ENCODE peak calls at places on chromosomes 12 and 14, in four cellular contexts. One of them, this sample, is unnamed.

GRCh38 chr14:69088523-69089445 is 64.1 kb downstream of the DCAF5 start:
- DNase-seq in HepG2: no peak
- DNase-seq in K562: no peak
- DNase-seq in GM12878: no peak
- DNase-seq in this sample: no peak

GRCh38 chr12:132899033-132899432 is 11.6 kb upstream of the CHFR start:
- DNase-seq in K562: no peak
- DNase-seq in HepG2: no peak
- DNase-seq in GM12878: no peak
- DNase-seq in this sample: no peak

GRCh38 chr12:100672075-100672592 is 98.7 kb downstream of the GAS2L3 start:
- DNase-seq in GM12878: no peak
- DNase-seq in HepG2: peak; percentile 24
- DNase-seq in K562: peak; percentile 55
- DNase-seq in this sample: peak; percentile 56

GRCh38 chr12:2244013-2244861 is 191.4 kb downstream of the CACNA1C start:
- DNase-seq in GM12878: no peak
- DNase-seq in HepG2: peak; percentile 50
- DNase-seq in K562: no peak
- DNase-seq in this sample: peak; percentile 33

GRCh38 chr14:81401420-81402122 is 1.4 kb upstream of the STON2 start:
- DNase-seq in K562: peak; percentile 24
- DNase-seq in GM12878: no peak
- DNase-seq in HepG2: no peak
- DNase-seq in this sample: no peak

GRCh38 chr12:21434704-21435103 is 2.8 kb upstream of the PYROXD1 start:
- DNase-seq in HepG2: no peak
- DNase-seq in GM12878: no peak
- DNase-seq in K562: no peak
- DNase-seq in this sample: no peak

GRCh38 chr12:133010657-133011297 is 24.6 kb downstream of the ZNF26 start:
- DNase-seq in HepG2: no peak
- DNase-seq in K562: no peak
- DNase-seq in GM12878: no peak
- DNase-seq in this sample: no peak

GRCh38 chr12:69879007-69879960 is 54.3 kb downstream of the MYRFL start:
- DNase-seq in K562: peak; percentile 80
- DNase-seq in GM12878: no peak
- DNase-seq in HepG2: peak; percentile 51
- DNase-seq in this sample: peak; percentile 75

GRCh38 chr12:116528498-116528897 is 30.7 kb upstream of the MAP1LC3B2 start:
- DNase-seq in HepG2: no peak
- DNase-seq in GM12878: no peak
- DNase-seq in K562: no peak
- DNase-seq in this sample: no peak

GRCh38 chr12:26125451-26126339 is 858 bp upstream of the BHLHE41 start:
- DNase-seq in K562: no peak
- DNase-seq in GM12878: no peak
- DNase-seq in HepG2: peak; percentile 36
- DNase-seq in this sample: peak; percentile 70

GRCh38 chr14:53519137-53519536 is 366.0 kb upstream of the DDHD1 start:
- DNase-seq in HepG2: no peak
- DNase-seq in K562: no peak
- DNase-seq in GM12878: no peak
- DNase-seq in this sample: no peak

GRCh38 chr12:123767613-123768012 is 5.5 kb downstream of the DNAH10 start:
- DNase-seq in K562: no peak
- DNase-seq in HepG2: no peak
- DNase-seq in GM12878: peak; percentile 78
- DNase-seq in this sample: no peak

GRCh38 chr14:24607081-24607480 is 2.4 kb downstream of the GZMH start:
- DNase-seq in HepG2: no peak
- DNase-seq in K562: no peak
- DNase-seq in GM12878: no peak
- DNase-seq in this sample: no peak

GRCh38 chr12:76945867-76946266 is 67.0 kb upstream of the CSRP2 start:
- DNase-seq in GM12878: no peak
- DNase-seq in K562: no peak
- DNase-seq in HepG2: no peak
- DNase-seq in this sample: no peak

GRCh38 chr12:1878214-1878613 is 40.2 kb downstream of the CACNA2D4 start:
- DNase-seq in HepG2: no peak
- DNase-seq in GM12878: no peak
- DNase-seq in K562: no peak
- DNase-seq in this sample: peak; percentile 3

GRCh38 chr12:109738209-109738608 is 24.6 kb downstream of the FAM222A start:
- DNase-seq in K562: no peak
- DNase-seq in GM12878: no peak
- DNase-seq in HepG2: no peak
- DNase-seq in this sample: no peak

GRCh38 chr14:38212996-38213395 is 5.3 kb downstream of the SSTR1 start:
- DNase-seq in HepG2: no peak
- DNase-seq in K562: no peak
- DNase-seq in GM12878: no peak
- DNase-seq in this sample: no peak

GRCh38 chr14:89755816-89756215 is 198.7 kb downstream of the EFCAB11 start:
- DNase-seq in K562: no peak
- DNase-seq in GM12878: no peak
- DNase-seq in HepG2: no peak
- DNase-seq in this sample: no peak

GRCh38 chr12:93180566-93180965 is 197.2 kb upstream of the NUDT4 start:
- DNase-seq in GM12878: no peak
- DNase-seq in HepG2: no peak
- DNase-seq in K562: no peak
- DNase-seq in this sample: no peak

GRCh38 chr12:119151445-119151844 is 27.3 kb upstream of the HSPB8 start:
- DNase-seq in GM12878: no peak
- DNase-seq in HepG2: no peak
- DNase-seq in K562: no peak
- DNase-seq in this sample: no peak

GRCh38 chr12:52663420-52663819 is 11.4 kb upstream of the KRT2 start:
- DNase-seq in K562: no peak
- DNase-seq in GM12878: no peak
- DNase-seq in HepG2: no peak
- DNase-seq in this sample: no peak

DNA sequence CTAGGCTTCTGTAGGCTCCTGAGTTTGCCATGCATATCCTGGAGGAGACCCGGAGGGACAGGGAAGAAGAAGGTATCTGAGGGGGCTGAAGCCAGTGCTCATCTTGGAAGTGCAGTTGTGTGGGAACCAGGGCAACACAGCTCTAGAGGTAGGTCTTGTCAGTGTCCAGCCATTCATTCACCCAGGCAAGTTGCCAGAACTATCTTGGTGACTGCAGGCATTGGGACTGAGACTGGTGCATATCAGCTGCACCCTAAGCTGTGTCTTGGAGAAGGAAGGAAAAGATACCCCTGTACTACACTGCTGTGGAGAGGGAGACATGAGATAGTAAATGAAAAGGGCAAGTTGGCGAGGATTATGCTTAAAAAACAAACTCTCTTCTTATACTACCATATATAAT is 4.9 kb upstream of the WIF1 start:
- DNase-seq in K562: peak; percentile 70
- DNase-seq in GM12878: no peak
- DNase-seq in HepG2: no peak
- DNase-seq in this sample: no peak
- TF ChIP-seq BHLHE40 in K562: no peak
- TF ChIP-seq BHLHE40 in GM12878: no peak
- TF ChIP-seq BHLHE40 in HepG2: no peak
- TF ChIP-seq BHLHE40 in this sample: no peak

DNA sequence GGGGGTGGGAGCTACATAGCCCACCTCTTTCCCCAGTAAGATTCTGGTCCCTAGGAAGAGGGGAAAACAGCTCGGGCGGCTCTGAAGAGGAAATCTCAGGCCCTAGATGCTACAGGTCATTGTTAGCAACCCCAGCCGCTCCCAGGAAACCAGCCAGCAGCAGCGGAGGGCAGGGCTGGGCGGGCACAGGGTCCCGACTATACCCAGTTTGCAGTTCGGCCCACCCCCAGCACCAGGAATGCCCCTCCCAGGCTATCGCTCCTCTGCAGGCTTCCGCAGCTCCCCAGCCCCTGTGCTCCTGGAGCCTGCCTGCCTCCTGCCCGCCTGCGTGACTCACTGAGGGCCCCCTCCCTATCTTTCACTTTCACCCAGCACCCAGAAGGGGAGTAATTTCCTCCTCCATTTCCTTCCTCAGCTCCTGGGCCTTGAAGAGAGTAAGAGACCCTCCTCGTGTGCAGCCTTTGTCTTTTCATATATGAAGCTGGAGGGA is 27.2 kb upstream of the PNMA1 start:
- DNase-seq in HepG2: peak; percentile 61
- DNase-seq in GM12878: no peak
- DNase-seq in K562: peak; percentile 92
- DNase-seq in this sample: no peak
- TF ChIP-seq SP1 in HepG2: no peak
- TF ChIP-seq SP1 in GM12878: no peak
- TF ChIP-seq SP1 in K562: no peak
- TF ChIP-seq SP1 in this sample: no peak

GRCh38 chr14:100610511-100611217 is 23.4 kb upstream of the BEGAIN start:
- DNase-seq in GM12878: no peak
- DNase-seq in K562: no peak
- DNase-seq in HepG2: no peak
- DNase-seq in this sample: no peak
- TF ChIP-seq BHLHE40 in GM12878: no peak
- TF ChIP-seq BHLHE40 in K562: no peak
- TF ChIP-seq BHLHE40 in HepG2: no peak
- TF ChIP-seq BHLHE40 in this sample: no peak

DNA sequence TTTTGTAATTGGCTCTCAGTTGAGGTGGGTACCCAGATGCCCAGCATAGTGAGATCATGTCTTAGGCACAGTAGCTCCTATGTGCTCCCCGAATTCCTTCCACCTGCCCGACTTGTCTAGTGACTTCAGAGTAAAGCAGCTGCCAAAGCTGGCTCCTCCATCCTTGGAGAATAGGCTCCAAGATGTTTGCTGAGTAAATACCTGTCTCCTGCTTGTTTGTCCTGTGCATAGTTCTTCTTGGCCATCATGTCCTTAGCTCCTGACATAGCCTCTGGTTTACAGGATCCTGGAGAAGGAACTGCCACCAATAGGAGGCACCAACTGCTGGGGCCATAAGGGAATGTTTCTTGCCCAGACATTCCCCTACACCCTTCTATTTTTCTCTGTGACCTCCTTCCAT is 52.6 kb upstream of the CISTR start:
- DNase-seq in HepG2: no peak
- DNase-seq in GM12878: no peak
- DNase-seq in K562: no peak
- DNase-seq in this sample: no peak
- TF ChIP-seq SP1 in HepG2: no peak
- TF ChIP-seq SP1 in GM12878: no peak
- TF ChIP-seq SP1 in K562: no peak
- TF ChIP-seq SP1 in this sample: no peak

GRCh38 chr12:12684375-12685106 is 11.4 kb downstream of the GPR19 start:
- DNase-seq in GM12878: no peak
- DNase-seq in K562: peak; percentile 31
- DNase-seq in HepG2: peak; percentile 13
- DNase-seq in this sample: no peak
- TF ChIP-seq BHLHE40 in GM12878: no peak
- TF ChIP-seq BHLHE40 in K562: no peak
- TF ChIP-seq BHLHE40 in HepG2: no peak
- TF ChIP-seq BHLHE40 in this sample: no peak

DNA sequence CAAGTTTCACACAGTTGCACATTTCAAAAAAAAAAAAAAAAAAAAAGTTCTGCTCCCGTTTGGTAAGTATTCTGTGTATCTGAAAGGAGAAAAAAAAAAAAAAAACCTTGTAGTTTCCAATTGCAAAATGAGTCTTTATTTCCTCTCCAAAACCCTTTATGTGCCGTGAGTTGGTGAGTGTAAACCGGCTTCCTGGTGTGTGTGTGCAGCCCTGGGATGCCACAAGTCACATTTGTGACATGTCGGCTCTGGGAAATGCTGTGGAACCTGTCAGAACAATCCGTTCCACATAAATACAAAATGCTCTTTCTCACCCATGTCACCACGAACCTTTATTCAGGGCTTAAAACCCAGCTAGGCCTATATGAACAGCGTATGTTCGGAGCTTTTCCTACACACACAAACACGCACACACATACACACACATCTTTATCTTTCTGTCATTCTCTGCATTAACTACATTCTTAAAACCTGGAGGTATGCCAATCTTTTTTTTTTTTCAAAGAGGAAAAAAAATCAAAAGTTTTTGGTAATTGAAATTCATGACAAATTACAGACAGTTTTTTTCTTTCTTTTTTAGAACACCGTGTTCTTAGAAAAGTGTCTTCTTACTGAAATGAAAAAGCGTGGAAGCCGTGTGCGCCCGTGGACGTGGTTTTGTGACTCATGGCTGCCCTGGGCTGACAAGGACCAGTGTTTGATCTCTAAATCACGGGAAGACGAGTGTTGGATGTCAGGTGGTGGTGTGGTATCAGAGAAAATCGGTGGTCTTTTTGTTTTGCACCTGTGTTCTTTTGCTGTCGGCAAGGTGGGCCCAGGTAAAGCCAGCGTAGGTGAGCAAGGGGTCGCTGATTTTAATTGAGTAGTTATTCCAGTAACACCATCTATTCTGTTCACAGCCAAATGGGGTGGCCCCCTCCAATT is 612.0 kb downstream of the VRK1 start:
- DNase-seq in HepG2: no peak
- DNase-seq in K562: no peak
- DNase-seq in GM12878: peak; percentile 27
- DNase-seq in this sample: no peak
- TF ChIP-seq SP1 in HepG2: no peak
- TF ChIP-seq SP1 in K562: no peak
- TF ChIP-seq SP1 in GM12878: no peak
- TF ChIP-seq SP1 in this sample: no peak